ENCODE peak calls at places on chromosome 6, in seven cellular contexts. S, N, Q, U, L, O and D are unnamed samples. For H3K9me2, the result is how much of the 10 kb centered on the place peaks cover.

GRCh38 chr6:7086488-7086887 is 21.3 kb upstream of the RREB1 start:
- DNase-seq in O (peak), U (no peak), S (no peak), Q (no peak), L (peak), N (peak), D (no peak)

GRCh38 chr6:122839477-122839876 is 50.4 kb downstream of the SMPDL3A start:
- DNase-seq in O (peak), U (peak), N (peak), L (peak), Q (peak), S (peak), D (peak)

GRCh38 chr6:79737172-79737571 is 106.0 kb downstream of the SH3BGRL2 start:
- DNase-seq in S (peak), L (no peak), U (no peak), O (no peak), Q (no peak), N (no peak), D (peak)

GRCh38 chr6:110307368-110307767 is 50.8 kb downstream of the METTL24 start:
- DNase-seq in N (no peak), Q (no peak), O (no peak), S (no peak), U (no peak), L (no peak), D (no peak)

GRCh38 chr6:49551126-49551865 is 828 bp downstream of the C6orf141 start:
- DNase-seq in U (no peak), L (peak), Q (peak), N (peak), S (peak), O (no peak), D (peak)

GRCh38 chr6:86586195-86586594 is 351.1 kb upstream of the HTR1E start:
- DNase-seq in Q (no peak), L (no peak), O (no peak), N (no peak), U (no peak), S (no peak), D (no peak)

GRCh38 chr6:8434727-8435092 is 635 bp downstream of the SLC35B3 start:
- DNase-seq in L (no peak), S (no peak), Q (no peak), O (no peak), N (peak), U (no peak), D (no peak)

GRCh38 chr6:21061892-21062291 is 527.6 kb downstream of the CDKAL1 start:
- DNase-seq in O (no peak), N (no peak), Q (no peak), L (no peak), S (no peak), U (no peak), D (no peak)

GRCh38 chr6:55925292-55925691 is 49.9 kb upstream of the BMP5 start:
- DNase-seq in S (peak), N (peak), O (no peak), U (peak), L (no peak), Q (no peak), D (no peak)

GRCh38 chr6:108785653-108786052 is 62.6 kb upstream of the ARMC2 start:
- DNase-seq in Q (no peak), L (no peak), U (no peak), S (no peak), N (no peak), O (no peak), D (no peak)

GRCh38 chr6:83868639-83869038 is 9.2 kb downstream of the CYB5R4 start:
- DNase-seq in Q (no peak), S (peak), U (no peak), L (no peak), N (peak), O (no peak), D (no peak)

GRCh38 chr6:126188271-126188909 is 151.5 kb upstream of the CENPW start:
- DNase-seq in N (peak), L (no peak), S (peak), O (no peak), Q (no peak), U (no peak), D (no peak)

GRCh38 chr6:22112490-22112889 is 184.3 kb downstream of the PRL start:
- DNase-seq in S (no peak), O (no peak), Q (no peak), U (no peak), L (no peak), N (peak), D (peak)

GRCh38 chr6:166738778-166739654 is 112.0 kb upstream of the RPS6KA2 start:
- DNase-seq in N (no peak), S (no peak), O (no peak), L (no peak), Q (no peak), U (no peak), D (peak)

GRCh38 chr6:166737231-166737630 is 110.2 kb upstream of the RPS6KA2 start:
- DNase-seq in L (no peak), U (peak), O (no peak), Q (no peak), S (no peak), N (no peak), D (no peak)

GRCh38 chr6:166739655-166740318 is 112.7 kb upstream of the RPS6KA2 start:
- DNase-seq in N (no peak), Q (no peak), S (peak), O (no peak), L (no peak), U (no peak), D (no peak)

GRCh38 chr6:166736606-166737005 is 109.6 kb upstream of the RPS6KA2 start:
- DNase-seq in S (peak), O (no peak), N (peak), Q (no peak), U (peak), L (no peak), D (peak)

DNA sequence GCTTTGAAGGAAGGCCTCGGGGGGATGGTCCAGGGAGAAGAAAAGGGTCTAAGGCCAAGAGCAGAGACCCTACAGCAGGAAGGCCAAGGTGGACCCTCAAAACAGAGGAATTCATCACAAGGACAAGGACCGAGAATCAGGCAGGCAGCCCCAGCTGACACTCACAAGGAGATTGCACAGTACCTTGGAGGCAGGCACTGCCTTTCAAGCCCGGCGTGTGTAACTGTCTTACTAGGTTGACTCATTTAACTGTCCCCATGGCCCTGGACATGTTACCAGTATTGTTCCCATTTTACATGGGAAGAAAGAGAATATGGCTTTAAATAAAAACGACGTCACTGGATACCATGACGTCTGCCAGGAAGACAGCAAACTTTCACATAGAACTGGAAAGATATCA is 111.3 kb upstream of the RPS6KA2 start:
- DNase-seq in Q (no peak), N (no peak), L (no peak), U (no peak), O (no peak), S (no peak), D (no peak)
- H3K9me2 ChIP-seq in Q (under half), N (under half), L (under half), U (under half), O (under half), S (under half), D (under half)

GRCh38 chr6:106168097-106168888 is 82.2 kb downstream of the PRDM1 start:
- DNase-seq in S (no peak), L (no peak), U (no peak), O (no peak), Q (no peak), N (peak), D (no peak)
- TF ChIP-seq EZH2 in S (no peak), L (no peak), U (no peak), O (no peak), Q (no peak), N (no peak), D (no peak)

DNA sequence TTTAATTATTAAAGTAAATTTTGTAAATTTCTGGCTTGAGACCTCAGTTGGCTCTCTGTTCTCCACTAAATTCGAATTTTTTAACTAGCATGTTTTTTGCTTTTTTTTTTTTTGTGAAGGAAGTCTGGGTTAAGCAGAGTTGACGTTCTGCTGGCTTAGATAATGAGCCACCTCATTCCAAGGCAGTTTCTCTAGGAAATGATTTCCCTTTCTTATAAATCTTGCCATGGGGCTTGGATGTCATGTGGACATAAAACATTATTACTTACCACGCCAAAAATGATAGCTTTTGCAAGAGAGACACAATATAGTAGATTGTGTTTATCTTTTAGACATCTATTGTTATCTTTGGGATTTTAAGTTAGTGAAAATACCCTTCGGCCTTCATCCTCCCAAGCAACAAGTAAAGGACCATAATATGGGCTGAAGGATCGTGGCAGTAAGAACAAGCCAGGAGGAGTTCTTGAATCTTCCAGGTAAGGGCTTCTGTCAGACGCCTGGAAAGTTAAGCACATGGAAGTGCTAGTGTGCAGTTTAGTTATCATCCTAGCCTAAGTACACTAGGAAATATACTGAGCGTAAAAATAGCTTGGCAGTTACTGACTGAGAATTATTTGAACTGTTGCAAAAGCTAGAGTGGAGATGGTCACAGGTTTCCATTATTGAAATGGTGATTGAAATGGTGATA is 30.7 kb downstream of the ADGRG6 start:
- DNase-seq in U (no peak), N (no peak), O (no peak), L (no peak), Q (no peak), S (no peak), D (no peak)
- H3K9me2 ChIP-seq in U (under half), N (under half), O (under half), L (under half), Q (under half), S (under half), D (under half)

GRCh38 chr6:144488590-144488989 is 203.5 kb downstream of the UTRN start:
- DNase-seq in S (no peak), U (no peak), L (no peak), O (no peak), N (no peak), Q (no peak), D (no peak)
- TF ChIP-seq EZH2 in S (no peak), U (no peak), L (no peak), O (no peak), N (no peak), Q (no peak), D (no peak)

GRCh38 chr6:128280066-128280465 is 240.3 kb downstream of the PTPRK start:
- DNase-seq in O (no peak), L (no peak), S (no peak), Q (peak), N (no peak), U (no peak), D (no peak)
- H3K9me2 ChIP-seq in O (under half), L (under half), S (under half), Q (under half), N (under half), U (under half), D (under half)

DNA sequence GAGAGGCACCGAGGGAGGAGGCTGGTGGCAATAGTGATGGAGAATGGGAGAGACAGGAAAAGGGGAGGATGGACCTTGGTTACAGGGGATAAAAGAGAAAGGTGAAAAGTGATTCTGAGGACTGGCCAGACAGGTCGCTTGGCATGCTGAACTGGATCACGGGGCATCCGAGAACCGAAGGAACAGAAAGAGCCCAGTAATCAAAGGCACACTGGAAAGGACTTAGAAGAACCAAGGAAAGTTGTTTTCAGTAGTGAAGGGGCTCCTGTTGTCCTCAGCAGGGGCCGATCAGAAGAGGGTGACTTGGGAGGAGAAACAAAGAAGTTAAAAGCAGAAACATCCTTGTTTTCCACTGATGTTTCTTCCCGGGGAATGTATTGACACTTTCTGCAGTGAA is 18.9 kb downstream of the SYTL3 start:
- DNase-seq in N (no peak), U (no peak), S (no peak), Q (no peak), O (no peak), L (no peak), D (no peak)
- TF ChIP-seq EZH2 in N (no peak), U (no peak), S (no peak), Q (no peak), O (no peak), L (no peak), D (no peak)

DNA sequence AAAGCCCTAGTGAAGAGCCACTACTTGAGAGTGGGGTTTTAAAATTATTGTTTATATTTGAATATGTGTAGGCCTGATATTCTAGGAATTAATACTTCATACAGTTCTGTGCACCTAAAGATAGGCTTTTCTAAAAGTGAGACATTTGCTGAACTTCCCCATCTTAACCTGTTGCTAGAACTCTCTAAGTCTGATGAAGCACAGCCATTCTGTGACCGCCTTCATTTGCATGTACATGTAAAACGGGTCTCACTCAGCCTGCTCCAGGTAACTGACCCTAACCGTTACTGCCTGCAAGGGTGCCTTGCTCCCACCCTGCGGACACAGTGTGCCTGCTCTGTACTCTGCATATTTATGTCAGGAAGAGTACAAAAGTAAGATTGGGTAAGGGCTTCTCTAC is 44.3 kb upstream of the IRF4 start:
- DNase-seq in S (no peak), O (no peak), N (no peak), Q (no peak), U (no peak), L (no peak), D (no peak)
- H3K9me2 ChIP-seq in S (under half), O (under half), N (under half), Q (under half), U (under half), L (under half), D (under half)